ENCODE peak calls at places on chromosomes 16 and 17, in nine cellular contexts. One of them, this sample, is unnamed.
A peak's percentile ranks its signal among the peaks of the same experiment; 100 is the strongest.

GRCh38 chr16:29841631-29842030 is 21.4 kb downstream of the MVP start:
- DNase-seq in GM12865: no peak
- DNase-seq in PC-3: no peak
- DNase-seq in left lung: no peak
- DNase-seq in occipital lobe: no peak
- DNase-seq in ovary: no peak
- DNase-seq in NCI-H748 treated with DMSO at 0.1 percent for 48 hours: no peak
- DNase-seq in Kasumi-1: no peak
- DNase-seq in prostate gland: no peak
- DNase-seq in this sample: no peak

GRCh38 chr17:57880086-57880456 is 30.2 kb upstream of the MRPS23 start:
- DNase-seq in GM12865: no peak
- DNase-seq in PC-3: peak; percentile 63
- DNase-seq in left lung: no peak
- DNase-seq in occipital lobe: no peak
- DNase-seq in ovary: no peak
- DNase-seq in NCI-H748 treated with DMSO at 0.1 percent for 48 hours: no peak
- DNase-seq in Kasumi-1: no peak
- DNase-seq in prostate gland: no peak
- DNase-seq in this sample: no peak

GRCh38 chr17:55295411-55296170 is 30.8 kb downstream of the HLF start:
- DNase-seq in GM12865: peak; percentile 63
- DNase-seq in PC-3: peak; percentile 79
- DNase-seq in left lung: no peak
- DNase-seq in occipital lobe: peak; percentile 33
- DNase-seq in ovary: peak; percentile 65
- DNase-seq in NCI-H748 treated with DMSO at 0.1 percent for 48 hours: no peak
- DNase-seq in Kasumi-1: peak; percentile 74
- DNase-seq in prostate gland: peak; percentile 55
- DNase-seq in this sample: peak; percentile 68

GRCh38 chr16:30183961-30184429 is 593 bp downstream of the CORO1A start:
- DNase-seq in GM12865: peak; percentile 94
- DNase-seq in PC-3: no peak
- DNase-seq in left lung: peak; percentile 85
- DNase-seq in occipital lobe: no peak
- DNase-seq in ovary: no peak
- DNase-seq in NCI-H748 treated with DMSO at 0.1 percent for 48 hours: no peak
- DNase-seq in Kasumi-1: peak; percentile 62
- DNase-seq in prostate gland: no peak
- DNase-seq in this sample: peak; percentile 53

GRCh38 chr16:2467301-2468141 is 3.6 kb upstream of the NTN3 start:
- DNase-seq in GM12865: peak; percentile 63
- DNase-seq in PC-3: peak; percentile 59
- DNase-seq in left lung: no peak
- DNase-seq in occipital lobe: peak; percentile 52
- DNase-seq in ovary: peak; percentile 84
- DNase-seq in NCI-H748 treated with DMSO at 0.1 percent for 48 hours: peak; percentile 39
- DNase-seq in Kasumi-1: no peak
- DNase-seq in prostate gland: peak; percentile 61
- DNase-seq in this sample: peak; percentile 72

GRCh38 chr17:17837966-17838962 is 1.5 kb upstream of the SREBF1 start:
- DNase-seq in GM12865: no peak
- DNase-seq in PC-3: peak; percentile 86
- DNase-seq in left lung: no peak
- DNase-seq in occipital lobe: no peak
- DNase-seq in ovary: peak; percentile 55
- DNase-seq in NCI-H748 treated with DMSO at 0.1 percent for 48 hours: peak; percentile 11
- DNase-seq in Kasumi-1: peak; percentile 26
- DNase-seq in prostate gland: peak; percentile 72
- DNase-seq in this sample: no peak

GRCh38 chr17:32586666-32587065 is 99.9 kb downstream of the CDK5R1 start:
- DNase-seq in GM12865: no peak
- DNase-seq in PC-3: peak; percentile 8
- DNase-seq in left lung: no peak
- DNase-seq in occipital lobe: no peak
- DNase-seq in ovary: no peak
- DNase-seq in NCI-H748 treated with DMSO at 0.1 percent for 48 hours: no peak
- DNase-seq in Kasumi-1: no peak
- DNase-seq in prostate gland: no peak
- DNase-seq in this sample: no peak

GRCh38 chr16:85208181-85208580 is 95.9 kb upstream of the CIBAR2 start:
- DNase-seq in GM12865: no peak
- DNase-seq in PC-3: no peak
- DNase-seq in left lung: peak; percentile 67
- DNase-seq in occipital lobe: no peak
- DNase-seq in ovary: peak; percentile 41
- DNase-seq in NCI-H748 treated with DMSO at 0.1 percent for 48 hours: no peak
- DNase-seq in Kasumi-1: no peak
- DNase-seq in prostate gland: no peak
- DNase-seq in this sample: no peak

GRCh38 chr16:2121853-2122252 is 13.8 kb downstream of the PKD1 start:
- DNase-seq in GM12865: no peak
- DNase-seq in PC-3: no peak
- DNase-seq in left lung: no peak
- DNase-seq in occipital lobe: peak; percentile 37
- DNase-seq in ovary: no peak
- DNase-seq in NCI-H748 treated with DMSO at 0.1 percent for 48 hours: no peak
- DNase-seq in Kasumi-1: no peak
- DNase-seq in prostate gland: peak; percentile 60
- DNase-seq in this sample: no peak

GRCh38 chr17:74447628-74448159 is 15.8 kb downstream of the GPRC5C start:
- DNase-seq in GM12865: no peak
- DNase-seq in PC-3: no peak
- DNase-seq in left lung: peak; percentile 35
- DNase-seq in occipital lobe: no peak
- DNase-seq in ovary: no peak
- DNase-seq in NCI-H748 treated with DMSO at 0.1 percent for 48 hours: no peak
- DNase-seq in Kasumi-1: no peak
- DNase-seq in prostate gland: no peak
- DNase-seq in this sample: no peak

GRCh38 chr17:58577696-58578095 is 63.3 kb upstream of the MTMR4 start:
- DNase-seq in GM12865: peak; percentile 81
- DNase-seq in PC-3: peak; percentile 80
- DNase-seq in left lung: no peak
- DNase-seq in occipital lobe: peak; percentile 44
- DNase-seq in ovary: peak; percentile 27
- DNase-seq in NCI-H748 treated with DMSO at 0.1 percent for 48 hours: peak; percentile 25
- DNase-seq in Kasumi-1: peak; percentile 26
- DNase-seq in prostate gland: peak; percentile 7
- DNase-seq in this sample: peak; percentile 34

GRCh38 chr16:21565816-21566669 is 33.3 kb upstream of the METTL9 start:
- DNase-seq in GM12865: peak; percentile 28
- DNase-seq in PC-3: no peak
- DNase-seq in left lung: peak; percentile 44
- DNase-seq in occipital lobe: no peak
- DNase-seq in ovary: no peak
- DNase-seq in NCI-H748 treated with DMSO at 0.1 percent for 48 hours: no peak
- DNase-seq in Kasumi-1: no peak
- DNase-seq in prostate gland: no peak
- DNase-seq in this sample: peak; percentile 23

GRCh38 chr16:52439171-52439701 is 107.7 kb downstream of the TOX3 start:
- DNase-seq in GM12865: no peak
- DNase-seq in PC-3: no peak
- DNase-seq in left lung: peak; percentile 64
- DNase-seq in occipital lobe: no peak
- DNase-seq in ovary: no peak
- DNase-seq in NCI-H748 treated with DMSO at 0.1 percent for 48 hours: no peak
- DNase-seq in Kasumi-1: no peak
- DNase-seq in prostate gland: no peak
- DNase-seq in this sample: no peak

GRCh38 chr16:2798723-2799204 is 494 bp downstream of the PRSS41 start:
- DNase-seq in GM12865: no peak
- DNase-seq in PC-3: no peak
- DNase-seq in left lung: no peak
- DNase-seq in occipital lobe: no peak
- DNase-seq in ovary: no peak
- DNase-seq in NCI-H748 treated with DMSO at 0.1 percent for 48 hours: no peak
- DNase-seq in Kasumi-1: no peak
- DNase-seq in prostate gland: no peak
- DNase-seq in this sample: no peak

GRCh38 chr17:70407501-70407900 is 238.2 kb downstream of the KCNJ2 start:
- DNase-seq in GM12865: no peak
- DNase-seq in PC-3: no peak
- DNase-seq in left lung: no peak
- DNase-seq in occipital lobe: no peak
- DNase-seq in ovary: no peak
- DNase-seq in NCI-H748 treated with DMSO at 0.1 percent for 48 hours: no peak
- DNase-seq in Kasumi-1: no peak
- DNase-seq in prostate gland: no peak
- DNase-seq in this sample: no peak

GRCh38 chr17:3033741-3034577 is 29.4 kb downstream of the OR1D5 start:
- DNase-seq in GM12865: no peak
- DNase-seq in PC-3: no peak
- DNase-seq in left lung: peak; percentile 58
- DNase-seq in occipital lobe: no peak
- DNase-seq in ovary: peak; percentile 7
- DNase-seq in NCI-H748 treated with DMSO at 0.1 percent for 48 hours: no peak
- DNase-seq in Kasumi-1: no peak
- DNase-seq in prostate gland: no peak
- DNase-seq in this sample: no peak

GRCh38 chr17:45410144-45411091 is 22.3 kb downstream of the ARHGAP27 start:
- DNase-seq in GM12865: peak; percentile 81
- DNase-seq in PC-3: no peak
- DNase-seq in left lung: peak; percentile 90
- DNase-seq in occipital lobe: no peak
- DNase-seq in ovary: no peak
- DNase-seq in NCI-H748 treated with DMSO at 0.1 percent for 48 hours: no peak
- DNase-seq in Kasumi-1: peak; percentile 41
- DNase-seq in prostate gland: no peak
- DNase-seq in this sample: no peak

GRCh38 chr17:55416470-55417052 is 5.1 kb downstream of the MMD start:
- DNase-seq in GM12865: peak; percentile 40
- DNase-seq in PC-3: no peak
- DNase-seq in left lung: no peak
- DNase-seq in occipital lobe: no peak
- DNase-seq in ovary: no peak
- DNase-seq in NCI-H748 treated with DMSO at 0.1 percent for 48 hours: no peak
- DNase-seq in Kasumi-1: no peak
- DNase-seq in prostate gland: no peak
- DNase-seq in this sample: no peak

GRCh38 chr17:51850206-51850605 is 308.3 kb downstream of the CA10 start:
- DNase-seq in GM12865: peak; percentile 1
- DNase-seq in PC-3: peak; percentile 50
- DNase-seq in left lung: no peak
- DNase-seq in occipital lobe: no peak
- DNase-seq in ovary: no peak
- DNase-seq in NCI-H748 treated with DMSO at 0.1 percent for 48 hours: no peak
- DNase-seq in Kasumi-1: no peak
- DNase-seq in prostate gland: no peak
- DNase-seq in this sample: no peak

GRCh38 chr16:68749424-68749823 is 12.3 kb downstream of the CDH1 start:
- DNase-seq in GM12865: peak; percentile 36
- DNase-seq in PC-3: no peak
- DNase-seq in left lung: no peak
- DNase-seq in occipital lobe: no peak
- DNase-seq in ovary: no peak
- DNase-seq in NCI-H748 treated with DMSO at 0.1 percent for 48 hours: no peak
- DNase-seq in Kasumi-1: no peak
- DNase-seq in prostate gland: no peak
- DNase-seq in this sample: no peak

GRCh38 chr17:6070280-6070894 is at the start of gene WSCD1:
- DNase-seq in GM12865: no peak
- DNase-seq in PC-3: peak; percentile 41
- DNase-seq in left lung: no peak
- DNase-seq in occipital lobe: peak; percentile 38
- DNase-seq in ovary: no peak
- DNase-seq in NCI-H748 treated with DMSO at 0.1 percent for 48 hours: no peak
- DNase-seq in Kasumi-1: no peak
- DNase-seq in prostate gland: no peak
- DNase-seq in this sample: peak; percentile 45

This sample was measured in stomach.